ENCODE peak calls at places on chromosomes 4 and X, in five cellular contexts. D, F, C, B and U are unnamed samples.

GRCh38 chrX:153623310-153624029 is 23.5 kb upstream of the DUSP9 start:
- DNase-seq in B (no peak), D (no peak), C (no peak), F (no peak), U (no peak)

GRCh38 chrX:48948589-48948988 is 8.8 kb downstream of the OTUD5 start:
- DNase-seq in C (no peak), B (no peak), D (no peak), F (no peak), U (no peak)

GRCh38 chrX:10612215-10612614 is 8.2 kb downstream of the MID1 start:
- DNase-seq in F (no peak), B (no peak), D (no peak), C (no peak), U (no peak)

GRCh38 chrX:65407157-65407626 is 127.4 kb downstream of the LAS1L start:
- DNase-seq in F (no peak), C (no peak), D (no peak), B (no peak), U (no peak)

GRCh38 chrX:31500920-31501319 is 429.1 kb upstream of the FTHL17 start:
- DNase-seq in D (no peak), F (no peak), B (no peak), C (no peak), U (no peak)

GRCh38 chr4:75844151-75844662 is 58.0 kb downstream of the PPEF2 start:
- DNase-seq in B (no peak), D (no peak), F (peak), C (no peak), U (no peak)

GRCh38 chrX:137548261-137548660 is 17.7 kb upstream of the ZIC3 start:
- DNase-seq in C (no peak), F (no peak), B (no peak), D (no peak), U (no peak)

GRCh38 chr4:177006331-177006730 is 213.6 kb upstream of the VEGFC start:
- DNase-seq in B (no peak), F (no peak), C (no peak), D (no peak), U (no peak)

GRCh38 chr4:77636902-77637301 is 31.3 kb downstream of the CXCL13 start:
- DNase-seq in B (no peak), F (no peak), D (no peak), C (no peak), U (no peak)

GRCh38 chr4:109559983-109560686 is at the start of gene MCUB:
- DNase-seq in D (peak), F (peak), B (peak), C (peak), U (peak)

GRCh38 chr4:15007201-15007600 is 4.9 kb downstream of the CPEB2 start:
- DNase-seq in D (no peak), F (no peak), B (no peak), C (no peak), U (no peak)

GRCh38 chr4:183354213-183354612 is 32.0 kb upstream of the CLDN24 start:
- DNase-seq in F (no peak), B (no peak), D (no peak), C (no peak), U (no peak)

GRCh38 chr4:31417051-31417450 is 696.9 kb downstream of the PCDH7 start:
- DNase-seq in C (no peak), D (no peak), F (no peak), B (no peak), U (no peak)

GRCh38 chrX:154486396-154487207 is at the start of gene UBL4A:
- DNase-seq in D (peak), F (peak), C (no peak), B (peak), U (peak)